ENCODE peak calls at places on chromosomes 13 and 19, in six cellular contexts. V, B, D, Y, I and G are unnamed samples.

GRCh38 chr19:10776900-10777650 is 58.9 kb downstream of the TMED1 start:
- DNase-seq in I (no peak), B (no peak), D (no peak), V (no peak), Y (no peak), G (no peak)

GRCh38 chr13:81929988-81930387 is 1589.1 kb upstream of the SPRY2 start:
- DNase-seq in D (peak), Y (no peak), V (no peak), I (no peak), B (no peak), G (no peak)

GRCh38 chr19:16168465-16169081 is 4.8 kb downstream of the CIB3 start:
- DNase-seq in D (no peak), V (no peak), B (no peak), I (peak), Y (no peak), G (no peak)

GRCh38 chr19:38266070-38266469 is 1.7 kb downstream of the SPINT2 start:
- DNase-seq in Y (no peak), V (no peak), I (no peak), D (peak), B (no peak), G (no peak)

GRCh38 chr19:46775642-46776258 is 12.6 kb downstream of the SLC1A5 start:
- DNase-seq in D (no peak), B (no peak), V (no peak), I (no peak), Y (no peak), G (no peak)

GRCh38 chr13:97306646-97307045 is 84.5 kb downstream of the MBNL2 start:
- DNase-seq in B (no peak), I (no peak), Y (no peak), D (no peak), V (no peak), G (no peak)

GRCh38 chr13:38418286-38418685 is 68.6 kb downstream of the UFM1 start:
- DNase-seq in I (no peak), Y (no peak), V (no peak), D (no peak), B (no peak), G (no peak)

GRCh38 chr13:110499621-110500281 is 61.8 kb downstream of the RAB20 start:
- DNase-seq in V (no peak), I (no peak), Y (no peak), D (peak), B (peak), G (no peak)

GRCh38 chr13:40668335-40668734 is 1.9 kb upstream of the FOXO1 start:
- DNase-seq in Y (peak), D (no peak), B (no peak), V (no peak), I (peak), G (peak)

GRCh38 chr13:73278186-73278585 is 219.4 kb downstream of the KLF5 start:
- DNase-seq in B (no peak), D (no peak), V (no peak), Y (no peak), I (no peak), G (no peak)

GRCh38 chr13:51255556-51255955 is 33.4 kb downstream of the FAM124A start:
- DNase-seq in I (no peak), V (no peak), D (no peak), B (no peak), Y (no peak), G (no peak)

GRCh38 chr19:17077447-17078028 is 2.0 kb downstream of the MYO9B start:
- DNase-seq in B (no peak), I (no peak), V (no peak), Y (no peak), D (no peak), G (no peak)

GRCh38 chr13:40536443-40537113 is 129.9 kb downstream of the FOXO1 start:
- DNase-seq in V (no peak), B (no peak), I (no peak), Y (no peak), D (peak), G (no peak)

GRCh38 chr19:14366529-14366928 is 14.7 kb upstream of the ADGRE5 start:
- DNase-seq in B (no peak), D (peak), I (peak), V (peak), Y (peak), G (peak)

GRCh38 chr19:44587863-44588752 is 25.3 kb upstream of the IGSF23 start:
- DNase-seq in B (peak), D (no peak), V (no peak), I (peak), Y (no peak), G (no peak)

GRCh38 chr19:51078731-51079130 is 4.0 kb downstream of the KLK14 start:
- DNase-seq in Y (no peak), B (no peak), V (no peak), D (no peak), I (no peak), G (no peak)

GRCh38 chr19:39850892-39851291 is 4.7 kb upstream of the FBL start:
- DNase-seq in V (no peak), Y (no peak), B (no peak), I (no peak), D (no peak), G (no peak)

GRCh38 chr13:105050696-105051095 is 1484.8 kb downstream of the EFNB2 start:
- DNase-seq in I (no peak), Y (no peak), D (no peak), B (no peak), V (no peak), G (no peak)

GRCh38 chr13:98785968-98786367 is 33.5 kb upstream of the SLC15A1 start:
- DNase-seq in D (no peak), Y (no peak), V (no peak), B (no peak), I (no peak), G (no peak)

GRCh38 chr19:39144487-39145071 is 19.0 kb downstream of the PAK4 start:
- DNase-seq in V (no peak), Y (no peak), B (no peak), D (no peak), I (no peak), G (no peak)

GRCh38 chr13:87057807-87058520 is 613.2 kb upstream of the SLITRK5 start:
- DNase-seq in I (no peak), D (no peak), Y (no peak), B (no peak), V (no peak), G (no peak)

GRCh38 chr13:25980255-25980654 is 71.6 kb downstream of the SHISA2 start:
- DNase-seq in D (no peak), B (no peak), Y (no peak), V (no peak), I (no peak), G (peak)

GRCh38 chr13:110110783-110111182 is 196.2 kb downstream of the COL4A1 start:
- DNase-seq in Y (no peak), D (no peak), V (no peak), B (no peak), I (no peak), G (no peak)

GRCh38 chr19:30376826-30377425 is 4.7 kb downstream of the ZNF536 start:
- DNase-seq in B (no peak), Y (no peak), I (no peak), D (no peak), V (no peak), G (no peak)

GRCh38 chr13:39942901-39943273 is 287.4 kb downstream of the COG6 start:
- DNase-seq in I (peak), D (peak), V (peak), Y (peak), B (peak), G (peak)

GRCh38 chr13:109401891-109402290 is 384.5 kb downstream of the IRS2 start:
- DNase-seq in D (no peak), I (no peak), B (no peak), Y (no peak), V (no peak), G (no peak)

GRCh38 chr13:38641164-38641948 is 45.5 kb upstream of the FREM2 start:
- DNase-seq in B (no peak), D (no peak), I (no peak), Y (no peak), V (no peak), G (no peak)

GRCh38 chr19:36771275-36772231 is 1.1 kb downstream of the ZNF850 start:
- DNase-seq in I (peak), V (peak), Y (peak), B (peak), D (no peak), G (peak)

GRCh38 chr13:98997051-98997730 is 19.3 kb upstream of the DOCK9 start:
- DNase-seq in I (no peak), D (no peak), Y (no peak), B (no peak), V (no peak), G (no peak)

GRCh38 chr13:30466358-30466714 is 600 bp upstream of the HMGB1 start:
- DNase-seq in I (peak), B (no peak), V (no peak), D (no peak), Y (no peak), G (no peak)

GRCh38 chr19:18183529-18183928 is 9.5 kb upstream of the MPV17L2 start:
- DNase-seq in B (no peak), Y (no peak), D (no peak), V (no peak), I (no peak), G (no peak)

GRCh38 chr13:61084983-61085382 is 330.7 kb downstream of the PCDH20 start:
- DNase-seq in I (no peak), D (no peak), Y (no peak), V (no peak), B (no peak), G (no peak)

GRCh38 chr19:32318884-32319520 is 26.4 kb upstream of the ZNF507 start:
- DNase-seq in I (peak), B (no peak), D (no peak), Y (no peak), V (no peak), G (peak)

GRCh38 chr13:97574926-97575325 is 141.0 kb downstream of the RAP2A start:
- DNase-seq in V (no peak), I (no peak), B (no peak), D (no peak), Y (no peak), G (no peak)

GRCh38 chr13:95438297-95438696 is 114.2 kb upstream of the CLDN10 start:
- DNase-seq in B (no peak), I (no peak), Y (no peak), D (no peak), V (no peak), G (no peak)

GRCh38 chr19:35231956-35232746 is 3.6 kb upstream of the FAM187B start:
- DNase-seq in V (no peak), D (no peak), I (no peak), Y (no peak), B (no peak), G (no peak)

GRCh38 chr19:19403373-19403901 is 2.0 kb upstream of the GATAD2A start:
- DNase-seq in I (no peak), Y (no peak), V (no peak), D (no peak), B (no peak), G (no peak)